ENCODE peak calls at places on chromosomes 12 and 14, in five cellular contexts. J is AML-193, S is myocyte, V is cortex of kidney, T is cerebellar cortex. B is an unnamed sample.

GRCh38 chr12:25054783-25055144 is 105.9 kb upstream of the BCAT1 start:
- DNase-seq in J (no peak), S (peak; percentile 43), V (no peak), T (no peak), B (peak; percentile 74)

GRCh38 chr12:124386059-124386458 is 91.2 kb downstream of the RFLNA start:
- DNase-seq in J (no peak), S (peak; percentile 88), V (no peak), T (no peak), B (no peak)

GRCh38 chr12:68392376-68392775 is 60.2 kb upstream of the MDM1 start:
- DNase-seq in J (no peak), S (no peak), V (no peak), T (no peak), B (no peak)

GRCh38 chr12:1213205-1213604 is 222.2 kb downstream of the ERC1 start:
- DNase-seq in J (no peak), S (no peak), V (no peak), T (no peak), B (no peak)

GRCh38 chr12:27623645-27624044 is 72.6 kb upstream of the REP15 start:
- DNase-seq in J (no peak), S (no peak), V (no peak), T (no peak), B (no peak)

GRCh38 chr14:98928418-98928817 is 343.6 kb downstream of the BCL11B start:
- DNase-seq in J (no peak), S (no peak), V (no peak), T (no peak), B (no peak)

GRCh38 chr14:62934439-62934838 is 110.8 kb downstream of the KCNH5 start:
- DNase-seq in J (no peak), S (no peak), V (no peak), T (no peak), B (no peak)

GRCh38 chr12:7241404-7242005 is 52.0 kb downstream of the PEX5 start:
- DNase-seq in J (peak; percentile 0), S (peak; percentile 31), V (no peak), T (no peak), B (no peak)

GRCh38 chr14:76201162-76201561 is 49.4 kb downstream of the GPATCH2L start:
- DNase-seq in J (no peak), S (no peak), V (no peak), T (no peak), B (no peak)

GRCh38 chr12:52319097-52319496 is 2.1 kb downstream of the KRT83 start:
- DNase-seq in J (no peak), S (no peak), V (no peak), T (no peak), B (no peak)

GRCh38 chr14:63245893-63246292 is 41.6 kb downstream of the RHOJ start:
- DNase-seq in J (no peak), S (no peak), V (no peak), T (no peak), B (no peak)

GRCh38 chr14:59868021-59868420 is 2.6 kb downstream of the RTN1 start:
- DNase-seq in J (no peak), S (no peak), V (no peak), T (no peak), B (no peak)

GRCh38 chr12:47024463-47024862 is 55.0 kb upstream of the PCED1B start:
- DNase-seq in J (no peak), S (peak; percentile 35), V (no peak), T (no peak), B (no peak)

GRCh38 chr14:51609251-51609986 is 42.3 kb upstream of the FRMD6 start:
- DNase-seq in J (no peak), S (peak; percentile 54), V (no peak), T (no peak), B (no peak)

GRCh38 chr12:9634177-9634803 is 26.6 kb upstream of the KLRB1 start:
- DNase-seq in J (peak; percentile 36), S (peak; percentile 60), V (no peak), T (peak; percentile 34), B (peak; percentile 61)

GRCh38 chr14:87309557-87309956 is 683.4 kb downstream of the GALC start:
- DNase-seq in J (no peak), S (no peak), V (no peak), T (no peak), B (no peak)

GRCh38 chr12:123237646-123238329 is 4.6 kb downstream of the MTRFR start:
- DNase-seq in J (peak; percentile 58), S (peak; percentile 74), V (no peak), T (peak; percentile 72), B (peak; percentile 51)